ENCODE peak calls at places on chromosome 3, in seven cellular contexts. J, Y, U, T, C, Q and Z are unnamed samples.

GRCh38 chr3:196528639-196529233 is 13.6 kb upstream of the SMCO1 start:
- DNase-seq in U (peak; percentile 37), T (peak; percentile 88), Q (peak; percentile 60), C (peak; percentile 94), Y (peak; percentile 91), J (peak; percentile 37), Z (peak; percentile 69)

GRCh38 chr3:53303957-53304356 is 43.4 kb downstream of the DCP1A start:
- DNase-seq in J (no peak), Y (no peak), U (no peak), T (no peak), C (no peak), Q (no peak), Z (no peak)

GRCh38 chr3:98971183-98971681 is 69.7 kb upstream of the DCBLD2 start:
- DNase-seq in T (no peak), Y (no peak), Q (no peak), J (no peak), C (no peak), U (no peak), Z (no peak)

GRCh38 chr3:126849768-126850167 is 133.1 kb upstream of the PLXNA1 start:
- DNase-seq in U (no peak), Y (no peak), C (no peak), T (no peak), Q (no peak), J (no peak), Z (no peak)

GRCh38 chr3:190384241-190384863 is 3.6 kb upstream of the CLDN16 start:
- DNase-seq in T (no peak), Y (no peak), U (no peak), J (no peak), Q (no peak), C (peak; percentile 62), Z (peak; percentile 55)

GRCh38 chr3:42056840-42057239 is 34.3 kb upstream of the TRAK1 start:
- DNase-seq in U (no peak), T (no peak), C (no peak), J (no peak), Q (no peak), Y (no peak), Z (no peak)

GRCh38 chr3:100603449-100603848 is 6.0 kb upstream of the ADGRG7 start:
- DNase-seq in C (peak; percentile 19), J (no peak), Y (no peak), Q (no peak), U (no peak), T (no peak), Z (no peak)

GRCh38 chr3:54322354-54322753 is 200.0 kb downstream of the CACNA2D3 start:
- DNase-seq in Q (no peak), J (no peak), T (no peak), C (no peak), Y (no peak), U (no peak), Z (no peak)

GRCh38 chr3:188646592-188646991 is 492.6 kb downstream of the LPP start:
- DNase-seq in U (no peak), Q (no peak), T (no peak), J (no peak), C (no peak), Y (no peak), Z (no peak)

GRCh38 chr3:128201158-128201755 is 48.0 kb downstream of the EEFSEC start:
- DNase-seq in Q (no peak), U (no peak), T (no peak), J (no peak), C (no peak), Y (no peak), Z (no peak)

GRCh38 chr3:29937185-29937584 is 656.3 kb downstream of the RBMS3 start:
- DNase-seq in T (no peak), Y (no peak), J (no peak), C (no peak), U (no peak), Q (no peak), Z (no peak)

GRCh38 chr3:141649871-141650270 is 88.2 kb upstream of the RNF7 start:
- DNase-seq in T (no peak), C (no peak), U (no peak), Y (no peak), Q (no peak), J (no peak), Z (no peak)

GRCh38 chr3:184733181-184733580 is 21.3 kb upstream of the MAGEF1 start:
- DNase-seq in J (no peak), Q (no peak), T (no peak), Y (no peak), U (no peak), C (no peak), Z (no peak)

GRCh38 chr3:194203482-194204035 is 67.6 kb downstream of the HES1 start:
- DNase-seq in C (no peak), U (no peak), Q (no peak), T (no peak), Y (peak; percentile 12), J (no peak), Z (no peak)

GRCh38 chr3:30091611-30092135 is 514.7 kb upstream of the TGFBR2 start:
- DNase-seq in Y (no peak), Q (no peak), C (no peak), T (no peak), U (no peak), J (no peak), Z (no peak)